ENCODE peak calls at places on chromosomes 7 and 10, in ten cellular contexts. J, K, X, S, Y, G, N, E, F and O are unnamed samples.

GRCh38 chr7:100465702-100466311 is 1.7 kb upstream of the SPACDR start:
- DNase-seq in K (no peak), Y (no peak), E (no peak), X (peak), S (peak), J (no peak), F (peak), G (peak), N (peak), O (no peak)

GRCh38 chr7:121752706-121753105 is 120.3 kb upstream of the PTPRZ1 start:
- DNase-seq in K (no peak), E (no peak), J (no peak), N (peak), Y (no peak), F (no peak), S (no peak), X (peak), G (no peak), O (no peak)

GRCh38 chr10:24550680-24551079 is 173.0 kb downstream of the ARHGAP21 start:
- DNase-seq in G (no peak), K (no peak), J (no peak), X (no peak), E (no peak), Y (no peak), N (no peak), F (no peak), S (no peak), O (no peak)

GRCh38 chr7:132049462-132050304 is 493.3 kb upstream of the PODXL start:
- DNase-seq in K (no peak), J (no peak), N (peak), F (no peak), Y (peak), X (no peak), S (no peak), E (no peak), G (no peak), O (no peak)

GRCh38 chr10:14578060-14578952 is 196.4 kb downstream of the FAM107B start:
- DNase-seq in S (no peak), K (no peak), N (peak), E (no peak), Y (no peak), F (no peak), G (no peak), J (no peak), X (peak), O (no peak)

GRCh38 chr10:26621243-26621888 is 76.1 kb upstream of the PDSS1 start:
- DNase-seq in S (no peak), X (no peak), E (no peak), Y (no peak), J (no peak), N (no peak), K (no peak), G (no peak), F (no peak), O (no peak)

GRCh38 chr10:86946215-86947170 is 10.9 kb downstream of the MMRN2 start:
- DNase-seq in J (no peak), K (no peak), F (peak), G (no peak), N (no peak), E (no peak), X (no peak), S (peak), Y (no peak), O (no peak)

GRCh38 chr10:70675496-70676161 is 3.3 kb downstream of the ADAMTS14 start:
- DNase-seq in G (no peak), N (no peak), E (no peak), J (no peak), Y (no peak), K (no peak), X (no peak), S (no peak), F (no peak), O (no peak)

GRCh38 chr10:89337493-89337892 is 9.7 kb downstream of the IFIT3 start:
- DNase-seq in E (no peak), S (no peak), K (no peak), Y (peak), F (no peak), N (peak), J (no peak), X (peak), G (no peak), O (no peak)

DNA sequence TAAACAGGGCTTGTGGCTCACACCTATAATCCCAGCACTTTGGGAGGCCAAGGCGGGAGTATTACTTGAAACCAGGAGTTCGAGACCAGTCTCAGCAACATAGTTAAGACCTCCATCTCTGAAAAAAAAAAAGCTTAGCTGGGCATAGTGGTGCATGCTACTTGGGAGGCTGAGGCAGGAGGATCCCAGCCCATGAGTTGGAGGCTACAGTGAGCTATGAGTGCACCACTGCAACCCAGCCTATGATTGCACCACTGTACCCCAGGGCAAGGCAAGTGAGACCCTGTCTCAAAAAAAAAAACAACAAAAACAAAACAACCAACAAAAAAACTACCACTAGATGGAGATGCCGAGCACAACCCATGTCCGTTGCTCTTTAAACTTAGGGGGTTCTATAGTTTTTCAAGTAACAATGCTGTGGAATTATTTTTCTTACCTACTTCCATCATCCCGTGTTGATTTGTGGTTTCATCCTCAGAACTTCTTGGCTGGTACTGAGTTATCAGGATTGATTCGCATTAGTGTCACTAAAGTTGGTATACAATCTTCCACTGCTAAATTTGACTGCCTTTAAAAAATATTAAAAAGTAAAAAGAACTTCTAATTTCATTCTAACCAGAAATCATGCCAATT is 12.2 kb upstream of the REPIN1 start:
- DNase-seq in Y (peak), J (no peak), E (no peak), N (peak), G (no peak), S (no peak), F (no peak), X (no peak), K (no peak), O (peak)
- TF ChIP-seq CTCF in Y (peak), J (peak), E (peak), N (peak), G (peak), S (peak), F (peak), X (peak), K (peak), O (peak)

DNA sequence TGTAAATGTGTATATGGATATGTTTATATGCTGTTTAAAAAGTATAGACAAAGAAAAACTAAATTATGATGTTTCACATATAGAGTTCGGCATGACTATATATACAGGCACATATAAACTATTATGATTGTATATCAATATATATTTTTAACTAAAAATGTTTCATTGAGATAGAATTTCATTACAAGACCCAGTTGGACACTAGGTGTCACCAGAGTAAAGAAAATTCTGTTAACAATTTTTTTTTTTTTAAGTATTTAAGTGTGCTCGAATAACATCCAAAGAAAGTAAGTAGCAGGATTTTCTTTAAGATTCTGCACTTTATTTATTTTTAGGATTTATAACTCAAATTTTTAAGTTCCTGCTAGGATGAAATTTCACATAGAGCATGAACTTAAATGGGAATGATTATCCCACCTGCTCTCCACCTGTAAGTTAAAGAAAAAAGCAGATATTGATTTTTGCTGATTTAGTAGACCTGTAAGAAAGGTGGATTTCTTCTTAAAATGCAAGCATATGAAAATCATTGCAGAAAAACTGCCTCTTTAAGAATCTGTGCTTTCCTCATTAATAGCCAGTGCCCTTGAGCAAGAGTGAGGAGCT is 961.5 kb downstream of the PCDH15 start:
- DNase-seq in S (no peak), N (peak), J (no peak), F (no peak), G (no peak), Y (no peak), X (peak), E (no peak), K (no peak), O (no peak)
- TF ChIP-seq CTCF in S (peak), N (peak), J (no peak), F (peak), G (peak), Y (no peak), X (no peak), E (peak), K (peak), O (peak)

DNA sequence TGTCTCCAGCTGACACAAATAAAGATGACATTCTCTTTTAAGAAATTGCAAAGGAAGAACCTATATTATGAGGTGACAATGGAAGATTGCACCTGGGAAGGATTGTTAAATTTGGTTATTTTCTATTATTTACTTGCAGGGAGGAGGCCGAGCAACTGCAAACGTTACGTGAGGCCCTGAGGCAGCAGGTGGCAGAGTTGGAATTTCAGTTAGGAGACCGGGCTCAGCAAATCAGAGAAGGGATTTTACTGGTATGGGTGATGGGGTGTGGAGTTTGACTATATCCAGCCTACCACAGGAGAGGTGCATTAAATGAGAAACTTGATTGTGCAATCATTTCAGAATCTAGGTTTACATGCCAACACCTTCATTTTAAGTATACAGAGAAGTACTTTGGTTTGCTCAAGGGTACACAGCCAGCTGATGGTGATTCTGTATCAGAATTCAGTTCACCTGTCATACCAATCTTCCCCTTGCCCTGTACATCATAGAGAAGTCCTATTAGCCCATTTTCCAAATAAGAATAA is 35.2 kb upstream of the PPP1R17 start:
- DNase-seq in X (no peak), E (no peak), G (no peak), Y (no peak), K (no peak), J (no peak), S (no peak), N (no peak), F (no peak), O (no peak)
- TF ChIP-seq CTCF in X (no peak), E (no peak), G (no peak), Y (no peak), K (no peak), J (no peak), S (no peak), N (no peak), F (no peak), O (no peak)

DNA sequence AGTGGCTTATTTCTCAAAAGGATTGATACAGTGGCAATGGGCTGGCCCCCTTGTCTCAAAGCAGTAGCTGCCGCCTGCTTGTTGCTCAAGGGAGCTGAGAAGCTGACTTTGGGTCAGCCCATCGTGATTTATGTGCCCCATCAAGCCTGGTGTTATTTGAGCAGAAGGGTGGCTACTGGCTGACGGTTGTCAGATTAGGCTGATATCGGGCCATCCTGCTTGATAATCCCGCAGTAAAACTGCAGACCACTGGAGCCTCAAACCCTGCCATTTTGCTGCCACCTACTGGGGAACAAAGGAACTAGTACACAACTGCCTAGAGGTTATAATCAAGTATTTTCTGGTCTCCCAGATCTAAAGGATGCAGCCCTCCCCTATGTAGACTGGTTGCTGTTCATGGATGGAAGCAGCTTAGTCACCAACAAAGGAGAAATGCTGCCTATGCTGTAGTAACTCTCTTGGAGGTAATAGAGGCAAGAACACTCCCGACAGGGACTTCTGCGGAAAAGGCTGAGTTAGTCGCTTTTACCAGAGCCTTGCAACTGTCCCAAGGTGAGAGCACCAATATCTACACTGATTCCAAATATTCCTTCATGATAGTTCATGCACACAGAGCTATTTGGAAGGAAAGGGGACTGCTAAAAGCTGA is 65.9 kb upstream of the ZNF92 start:
- DNase-seq in K (peak), Y (peak), F (no peak), G (peak), N (peak), J (peak), E (peak), S (peak), X (peak), O (peak)
- TF ChIP-seq CTCF in K (peak), Y (peak), F (peak), G (peak), N (peak), J (peak), E (peak), S (peak), X (peak), O (peak)

GRCh38 chr10:101708073-101708472 is 13.1 kb upstream of the FBXW4 start:
- DNase-seq in F (no peak), G (no peak), N (no peak), Y (no peak), S (no peak), X (no peak), K (no peak), E (no peak), J (no peak), O (no peak)

GRCh38 chr10:101709359-101710063 is 14.5 kb upstream of the FBXW4 start:
- DNase-seq in E (no peak), X (peak), F (no peak), J (no peak), K (no peak), G (no peak), Y (no peak), N (no peak), S (no peak), O (no peak)

GRCh38 chr10:101708870-101709269 is 13.9 kb upstream of the FBXW4 start:
- DNase-seq in Y (no peak), E (no peak), X (no peak), K (no peak), S (no peak), G (no peak), N (no peak), F (no peak), J (no peak), O (no peak)

GRCh38 chr10:101710793-101711192 is 15.8 kb upstream of the FBXW4 start:
- DNase-seq in G (no peak), X (no peak), S (no peak), N (no peak), K (no peak), F (no peak), J (no peak), E (no peak), Y (no peak), O (no peak)

GRCh38 chr10:101710064-101710695 is 15.2 kb upstream of the FBXW4 start:
- DNase-seq in G (no peak), Y (no peak), N (no peak), S (no peak), K (no peak), X (peak), E (no peak), J (no peak), F (no peak), O (no peak)
- TF ChIP-seq CTCF in G (no peak), Y (no peak), N (peak), S (no peak), K (no peak), X (peak), E (peak), J (no peak), F (peak), O (no peak)

DNA sequence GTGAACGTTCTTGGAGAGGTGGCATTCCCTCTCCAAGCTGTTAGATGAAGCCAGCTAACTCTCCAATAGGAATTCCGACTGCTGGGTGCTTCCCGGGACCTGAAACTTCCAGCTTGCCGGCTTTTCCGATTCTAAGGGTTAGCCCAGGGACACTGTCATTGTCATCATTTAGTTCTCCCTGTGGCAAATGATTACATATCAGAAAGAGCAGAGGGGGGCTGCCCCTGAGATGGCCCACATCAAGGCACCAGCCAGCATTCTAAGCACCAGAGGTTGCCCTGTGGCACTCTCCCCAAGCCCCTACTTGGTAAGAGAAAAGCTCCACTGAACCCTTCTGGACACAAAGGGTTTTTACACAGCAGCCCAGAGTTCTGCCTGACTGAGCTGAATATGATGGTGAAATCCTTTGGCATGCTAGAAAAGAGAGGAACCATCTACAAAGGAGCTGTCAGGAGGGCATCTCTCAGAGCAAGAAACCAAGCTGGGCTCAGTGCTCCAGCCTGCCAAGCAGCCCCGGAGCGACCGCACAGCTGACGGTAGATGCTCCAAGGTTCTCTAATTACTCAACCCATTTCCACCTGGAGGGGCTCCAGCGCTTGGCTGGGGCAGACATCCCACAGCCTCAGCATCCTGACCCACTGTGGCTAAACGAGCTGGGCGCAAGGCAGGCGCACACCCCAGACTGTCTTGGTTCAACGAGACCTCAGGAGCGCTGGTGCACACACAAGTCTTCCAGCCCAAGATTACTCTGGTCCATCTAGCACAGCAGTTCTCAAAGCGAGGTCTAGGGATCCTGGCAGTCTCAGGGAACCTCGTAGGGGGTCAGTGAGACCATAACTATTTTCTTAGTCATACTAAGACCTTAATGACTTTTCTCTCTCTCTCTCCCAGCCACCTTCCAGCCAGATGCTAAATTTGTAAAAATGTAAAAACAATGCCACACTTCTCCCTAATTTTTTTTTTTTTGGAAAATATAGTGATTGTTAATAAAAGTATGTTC is 160.5 kb downstream of the GFRA1 start:
- DNase-seq in J (no peak), X (peak), E (no peak), S (no peak), F (no peak), G (no peak), K (no peak), Y (no peak), N (no peak), O (no peak)
- TF ChIP-seq CTCF in J (no peak), X (no peak), E (no peak), S (no peak), F (no peak), G (no peak), K (no peak), Y (no peak), N (no peak), O (no peak)

GRCh38 chr10:81534991-81535390 is 340.0 kb upstream of the NRG3 start:
- DNase-seq in G (no peak), Y (no peak), J (no peak), N (no peak), X (no peak), E (no peak), F (no peak), K (no peak), S (no peak), O (no peak)

DNA sequence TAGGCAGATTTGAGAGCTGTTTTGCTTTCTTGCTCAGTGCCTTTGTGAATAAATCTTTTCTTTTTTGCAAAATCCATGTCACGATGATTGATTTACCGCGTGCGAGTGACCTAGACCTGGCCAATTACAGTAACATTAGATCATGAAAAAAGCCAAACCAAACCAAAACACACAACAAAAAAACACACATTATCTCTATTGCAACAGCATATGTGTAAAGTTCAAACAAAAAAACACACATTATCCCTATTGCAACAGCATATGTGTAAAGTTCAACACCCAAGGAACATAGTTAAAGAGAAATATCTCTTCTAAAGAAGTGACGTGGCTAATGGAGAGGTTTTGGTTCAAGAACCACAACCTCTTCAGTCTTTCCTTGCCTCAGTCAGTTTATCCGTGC is 342.6 kb upstream of the NRG3 start:
- DNase-seq in F (no peak), G (no peak), J (no peak), N (no peak), S (no peak), E (no peak), X (no peak), Y (no peak), K (no peak), O (no peak)
- TF ChIP-seq CTCF in F (no peak), G (no peak), J (no peak), N (no peak), S (no peak), E (no peak), X (no peak), Y (no peak), K (no peak), O (no peak)

GRCh38 chr10:118383699-118384098 is 41.6 kb upstream of the FAM204A start:
- DNase-seq in G (no peak), F (no peak), X (no peak), E (no peak), Y (no peak), J (no peak), S (no peak), K (no peak), N (no peak), O (no peak)
- TF ChIP-seq CTCF in G (no peak), F (no peak), X (no peak), E (no peak), Y (no peak), J (no peak), S (no peak), K (no peak), N (no peak), O (no peak)

GRCh38 chr10:110918633-110919348 is at the start of gene BBIP1:
- DNase-seq in E (peak), J (no peak), Y (no peak), K (peak), N (peak), F (no peak), G (peak), S (no peak), X (peak), O (peak)

GRCh38 chr10:110919971-110920881 is 822 bp downstream of the SHOC2 start:
- DNase-seq in Y (peak), N (peak), X (peak), K (no peak), F (no peak), S (peak), J (peak), G (no peak), E (no peak), O (peak)

GRCh38 chr10:110918269-110918632 is 729 bp downstream of the BBIP1 start:
- DNase-seq in K (peak), G (no peak), F (peak), Y (peak), N (peak), E (peak), S (peak), X (peak), J (peak), O (no peak)

GRCh38 chr10:110916554-110917346 is 2.2 kb downstream of the BBIP1 start:
- DNase-seq in E (peak), K (peak), N (peak), F (no peak), S (no peak), X (peak), Y (no peak), J (no peak), G (no peak), O (no peak)

GRCh38 chr10:110919349-110919931 is at the start of gene SHOC2:
- DNase-seq in F (peak), E (peak), N (no peak), G (peak), K (no peak), X (no peak), S (peak), Y (peak), J (peak), O (no peak)
- TF ChIP-seq CTCF in F (peak), E (peak), N (peak), G (peak), K (peak), X (peak), S (peak), Y (no peak), J (no peak), O (peak)